ENCODE peak calls at places on chromosomes 13 and 19, in seven cellular contexts. D is HCT116, Q is heart left ventricle, P is tibial nerve, J is uterus, N is K562, E is transverse colon. S is an unnamed sample. For H3K4me1, the result is how much of the 10 kb centered on the place peaks cover.

GRCh38 chr19:45442927-45443461 is 19.3 kb upstream of the ERCC1 start:
- DNase-seq in D (no peak), Q (peak), P (peak), J (peak), N (peak), E (peak), S (peak)

GRCh38 chr13:52743988-52744387 is 4.4 kb upstream of the CNMD start:
- DNase-seq in D (no peak), Q (no peak), P (no peak), J (no peak), N (no peak), E (no peak), S (no peak)

GRCh38 chr13:101868585-101869469 is 416.4 kb downstream of the ITGBL1 start:
- DNase-seq in D (no peak), Q (peak), P (no peak), J (no peak), N (no peak), E (no peak), S (no peak)

GRCh38 chr19:39890755-39891551 is 43.5 kb downstream of the FCGBP start:
- DNase-seq in D (no peak), Q (no peak), P (no peak), J (no peak), N (no peak), E (no peak), S (no peak)

GRCh38 chr19:45881909-45882528 is 3.9 kb downstream of the IRF2BP1 start:
- DNase-seq in D (no peak), Q (no peak), P (no peak), J (no peak), N (peak), E (peak), S (no peak)

GRCh38 chr19:45477713-45478453 is 10.1 kb downstream of the FOSB start:
- DNase-seq in D (no peak), Q (no peak), P (no peak), J (no peak), N (no peak), E (no peak), S (no peak)

GRCh38 chr13:71621152-71622124 is 245.6 kb downstream of the DACH1 start:
- DNase-seq in D (no peak), Q (no peak), P (no peak), J (no peak), N (no peak), E (no peak), S (no peak)

GRCh38 chr19:48654299-48655059 is 8.5 kb upstream of the CA11 start:
- DNase-seq in D (no peak), Q (no peak), P (no peak), J (no peak), N (peak), E (no peak), S (no peak)

GRCh38 chr19:40588926-40589569 is 12.1 kb upstream of the LTBP4 start:
- DNase-seq in D (no peak), Q (no peak), P (no peak), J (no peak), N (no peak), E (no peak), S (no peak)

GRCh38 chr13:32587774-32588165 is 1.5 kb downstream of the PDS5B start:
- DNase-seq in D (no peak), Q (no peak), P (no peak), J (no peak), N (no peak), E (no peak), S (no peak)

GRCh38 chr13:33125821-33126570 is 109.8 kb downstream of the KL start:
- DNase-seq in D (peak), Q (peak), P (peak), J (peak), N (no peak), E (no peak), S (peak)

GRCh38 chr13:111482806-111483620 is 162.6 kb downstream of the TEX29 start:
- DNase-seq in D (no peak), Q (no peak), P (no peak), J (no peak), N (no peak), E (no peak), S (no peak)

GRCh38 chr19:28288850-28289249 is 924.1 kb downstream of the UQCRFS1 start:
- DNase-seq in D (no peak), Q (no peak), P (no peak), J (no peak), N (no peak), E (no peak), S (no peak)

GRCh38 chr19:56170261-56170660 is 5.5 kb upstream of the GALP start:
- DNase-seq in D (no peak), Q (peak), P (no peak), J (no peak), N (peak), E (no peak), S (no peak)

GRCh38 chr13:22229916-22230315 is 559.0 kb downstream of the FGF9 start:
- DNase-seq in D (no peak), Q (no peak), P (no peak), J (no peak), N (no peak), E (no peak), S (no peak)

GRCh38 chr19:33359581-33359980 is 13.9 kb upstream of the CEBPG start:
- DNase-seq in D (no peak), Q (no peak), P (no peak), J (no peak), N (no peak), E (no peak), S (no peak)

GRCh38 chr13:58994077-58994476 is 1169.7 kb downstream of the DIAPH3 start:
- DNase-seq in D (no peak), Q (no peak), P (no peak), J (no peak), N (no peak), E (no peak), S (no peak)
- H3K4me1 ChIP-seq in D (under half), Q (under half), P (under half), J (under half), N (under half), E (under half), S (under half)

DNA sequence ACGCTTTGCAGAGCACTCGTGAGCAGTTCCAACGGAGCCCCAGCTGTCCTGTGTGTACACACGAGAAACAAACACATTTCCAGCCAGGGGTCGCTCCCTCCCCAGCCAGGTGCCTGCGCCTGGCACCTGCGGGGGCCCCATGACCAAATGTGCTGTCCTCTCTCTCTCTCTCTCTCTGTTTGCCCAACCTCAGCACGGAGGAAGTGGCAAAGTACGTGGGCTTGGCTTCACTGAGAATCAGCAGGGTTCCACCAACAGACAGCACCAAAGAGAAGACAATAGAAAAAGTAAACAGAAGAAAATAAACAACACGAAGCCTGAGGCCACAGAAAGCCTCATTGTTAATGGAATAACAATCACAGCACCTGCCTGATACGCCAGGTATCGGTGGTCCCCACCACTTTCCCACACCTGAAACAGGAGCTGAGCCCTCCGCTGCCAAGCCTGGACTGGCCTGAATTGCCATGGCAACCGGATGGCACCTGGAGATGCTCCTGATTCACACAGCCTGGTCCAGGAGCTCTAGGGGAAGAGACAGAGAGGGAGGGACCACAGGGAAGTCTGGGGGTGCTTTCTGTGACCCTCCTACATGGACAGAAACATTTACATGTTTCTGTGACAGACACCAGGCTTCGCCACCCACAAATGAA is 103.9 kb upstream of the CACNA1A start:
- DNase-seq in D (no peak), Q (no peak), P (no peak), J (no peak), N (no peak), E (peak), S (no peak)
- TF ChIP-seq POLR2A in D (no peak), Q (no peak), P (no peak), J (no peak), N (no peak), E (no peak), S (no peak)

GRCh38 chr19:3186891-3187661 is 1.3 kb downstream of the NCLN start:
- DNase-seq in D (no peak), Q (no peak), P (no peak), J (no peak), N (no peak), E (peak), S (no peak)
- H3K27ac ChIP-seq in D (peak), Q (no peak), P (no peak), J (no peak), N (peak), E (peak), S (no peak)

DNA sequence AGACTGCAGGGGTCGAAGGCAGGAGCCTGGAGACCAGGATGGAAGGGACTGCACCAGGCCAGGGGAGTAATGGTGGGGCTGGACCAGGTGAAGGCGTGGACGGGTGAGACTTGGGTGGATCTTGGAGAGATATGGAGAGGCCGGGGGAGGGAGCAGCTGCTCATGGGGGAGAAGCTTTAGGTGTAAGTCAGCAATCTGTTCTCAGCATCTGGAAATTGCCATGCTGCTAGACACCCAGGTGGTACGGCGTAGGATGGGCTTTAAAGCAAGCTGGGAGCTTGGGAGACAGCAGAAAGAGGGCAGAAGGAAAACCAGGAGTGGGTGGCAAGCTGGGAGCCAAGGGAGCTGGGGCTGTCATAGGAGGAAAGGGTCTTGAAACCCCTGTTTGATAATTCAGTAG is 3.0 kb downstream of the CERS4 start:
- DNase-seq in D (no peak), Q (no peak), P (no peak), J (no peak), N (no peak), E (no peak), S (no peak)
- H3K4me1 ChIP-seq in D (under half), Q (under half), P (under half), J (under half), N (under half), E (under half), S (under half)